ENCODE peak calls at places on chromosomes 5 and 9, in six cellular contexts. Q, W, J, H, S and P are unnamed samples.

GRCh38 chr5:57366744-57367143 is 115.9 kb downstream of the ACTBL2 start:
- DNase-seq in J (no peak), S (no peak), H (no peak), W (no peak), Q (no peak), P (no peak)

GRCh38 chr9:112753725-112754124 is 3.2 kb downstream of the SNX30 start:
- DNase-seq in J (no peak), W (no peak), H (no peak), Q (no peak), S (no peak), P (no peak)

GRCh38 chr5:17379188-17379951 is 118.7 kb upstream of the TAF11L2 start:
- DNase-seq in Q (peak), S (no peak), W (no peak), J (no peak), H (no peak), P (no peak)

GRCh38 chr5:107484261-107484660 is 186.5 kb downstream of the EFNA5 start:
- DNase-seq in S (no peak), J (no peak), H (no peak), Q (no peak), W (no peak), P (no peak)

GRCh38 chr9:69768716-69769115 is 8.9 kb upstream of the PTAR1 start:
- DNase-seq in S (no peak), H (no peak), Q (no peak), J (no peak), W (no peak), P (no peak)

GRCh38 chr5:122286547-122286946 is 25.5 kb upstream of the SNCAIP start:
- DNase-seq in H (no peak), Q (no peak), S (no peak), W (no peak), J (no peak), P (no peak)

GRCh38 chr5:93603711-93604118 is 20.7 kb downstream of the NR2F1 start:
- DNase-seq in S (no peak), W (no peak), H (no peak), J (no peak), Q (no peak), P (no peak)

GRCh38 chr5:54458221-54458620 is 2.7 kb downstream of the HSPB3 start:
- DNase-seq in Q (no peak), H (no peak), S (no peak), W (no peak), J (no peak), P (no peak)

GRCh38 chr9:131216806-131217205 is 59.5 kb downstream of the FAM78A start:
- DNase-seq in W (no peak), Q (no peak), H (no peak), J (no peak), S (no peak), P (no peak)

GRCh38 chr5:21219255-21219654 is 1231.3 kb upstream of the CDH18 start:
- DNase-seq in H (no peak), S (no peak), J (no peak), Q (no peak), W (no peak), P (no peak)

GRCh38 chr9:95280745-95281144 is 36.8 kb downstream of the FANCC start:
- DNase-seq in Q (no peak), H (no peak), J (no peak), W (no peak), S (no peak), P (no peak)

GRCh38 chr5:1860949-1861348 is 21.8 kb downstream of the IRX4 start:
- DNase-seq in H (no peak), W (no peak), Q (no peak), J (no peak), S (no peak), P (peak)

GRCh38 chr5:142360051-142360498 is 35.3 kb upstream of the SPRY4 start:
- DNase-seq in W (no peak), Q (no peak), S (peak), H (no peak), J (no peak), P (no peak)

GRCh38 chr9:69535911-69536310 is 136.3 kb downstream of the APBA1 start:
- DNase-seq in S (no peak), J (no peak), W (no peak), H (no peak), Q (no peak), P (no peak)

GRCh38 chr5:149205625-149206523 is 64.6 kb downstream of the ABLIM3 start:
- DNase-seq in W (no peak), H (no peak), J (no peak), S (no peak), Q (no peak), P (peak)

GRCh38 chr9:130979591-130980385 is 29.2 kb upstream of the LAMC3 start:
- DNase-seq in W (no peak), S (no peak), Q (no peak), H (no peak), J (no peak), P (no peak)

GRCh38 chr5:147310059-147310704 is 75.4 kb downstream of the STK32A start:
- DNase-seq in W (no peak), S (no peak), Q (peak), H (no peak), J (no peak), P (peak)

GRCh38 chr9:111597852-111598729 is 1.4 kb downstream of the PTGR1 start:
- DNase-seq in Q (peak), S (peak), W (no peak), J (peak), H (peak), P (peak)

GRCh38 chr9:76379494-76379893 is 14.7 kb downstream of the RFK start:
- DNase-seq in H (no peak), W (no peak), Q (peak), S (no peak), J (no peak), P (no peak)

GRCh38 chr9:1217076-1217475 is 166.9 kb downstream of the DMRT2 start:
- DNase-seq in J (no peak), H (no peak), S (no peak), Q (no peak), W (no peak), P (no peak)

GRCh38 chr5:72288923-72289322 is 31.1 kb downstream of the MRPS27 start:
- DNase-seq in H (no peak), Q (peak), J (no peak), W (no peak), S (no peak), P (no peak)

GRCh38 chr5:169165052-169165451 is 135.9 kb downstream of the SLIT3 start:
- DNase-seq in S (no peak), H (no peak), Q (no peak), W (no peak), J (no peak), P (no peak)

GRCh38 chr5:123585871-123586270 is 73.9 kb downstream of the CSNK1G3 start:
- DNase-seq in H (no peak), Q (no peak), W (no peak), S (no peak), J (no peak), P (no peak)

GRCh38 chr5:146205499-146206202 is 2.2 kb downstream of the RBM27 start:
- DNase-seq in S (no peak), Q (no peak), H (no peak), J (no peak), W (no peak), P (no peak)

GRCh38 chr9:136700959-136701664 is 11.3 kb upstream of the DIPK1B start:
- DNase-seq in H (peak), Q (no peak), J (peak), W (no peak), S (peak), P (no peak)

GRCh38 chr9:18343799-18344198 is 130.2 kb upstream of the ADAMTSL1 start:
- DNase-seq in W (no peak), Q (no peak), H (no peak), S (no peak), J (no peak), P (no peak)

GRCh38 chr9:16417101-16417500 is 453.4 kb downstream of the BNC2 start:
- DNase-seq in W (no peak), J (no peak), S (no peak), H (no peak), Q (peak), P (no peak)

GRCh38 chr5:113118298-113118697 is 141.7 kb downstream of the DCP2 start:
- DNase-seq in S (no peak), J (no peak), W (no peak), H (no peak), Q (no peak), P (no peak)

GRCh38 chr5:89282038-89282831 is 399.3 kb upstream of the MEF2C start:
- DNase-seq in S (no peak), H (no peak), J (no peak), W (no peak), Q (no peak), P (no peak)

GRCh38 chr9:136011703-136012496 is 50.7 kb upstream of the UBAC1 start:
- DNase-seq in J (no peak), S (no peak), W (peak), H (no peak), Q (no peak), P (peak)

GRCh38 chr9:4226331-4227250 is 73.3 kb downstream of the GLIS3 start:
- DNase-seq in S (no peak), W (no peak), J (no peak), Q (no peak), H (no peak), P (no peak)

GRCh38 chr9:99112750-99113417 is 8.0 kb downstream of the TGFBR1 start:
- DNase-seq in W (no peak), S (no peak), Q (no peak), J (peak), H (peak), P (no peak)

GRCh38 chr9:95189230-95190098 is 128.0 kb downstream of the FANCC start:
- DNase-seq in J (peak), Q (no peak), H (no peak), S (no peak), W (no peak), P (peak)

GRCh38 chr5:172453986-172454354 is 355 bp downstream of the SH3PXD2B start:
- DNase-seq in H (no peak), J (no peak), S (no peak), Q (peak), W (no peak), P (peak)

GRCh38 chr5:91135475-91136248 is 247.5 kb downstream of the ARRDC3 start:
- DNase-seq in Q (no peak), W (no peak), H (no peak), S (no peak), J (no peak), P (no peak)

GRCh38 chr9:120783611-120784047 is 9.6 kb downstream of the FBXW2 start:
- DNase-seq in W (no peak), Q (no peak), H (no peak), J (no peak), S (no peak), P (no peak)